ENCODE peak calls at places on chromosomes 5 and 9, in seven cellular contexts. One of them, this sample, is unnamed.
A peak's percentile ranks its signal among the peaks of the same experiment; 100 is the strongest.

GRCh38 chr5:112630246-112631009 is 107.3 kb upstream of the APC start:
- DNase-seq in SK-N-SH: no peak
- DNase-seq in K562: no peak
- DNase-seq in H1: no peak
- DNase-seq in HepG2: no peak
- DNase-seq in GM12878: no peak
- DNase-seq in HCT116: no peak
- DNase-seq in this sample: peak; percentile 37

GRCh38 chr5:156036640-156037039 is 290.3 kb upstream of the SGCD start:
- DNase-seq in K562: no peak
- DNase-seq in HCT116: no peak
- DNase-seq in H1: no peak
- DNase-seq in HepG2: no peak
- DNase-seq in GM12878: no peak
- DNase-seq in SK-N-SH: no peak
- DNase-seq in this sample: no peak

GRCh38 chr9:70602364-70603019 is 188.0 kb upstream of the KLF9 start:
- DNase-seq in GM12878: peak; percentile 34
- DNase-seq in SK-N-SH: peak; percentile 66
- DNase-seq in H1: peak; percentile 19
- DNase-seq in HepG2: peak; percentile 64
- DNase-seq in HCT116: peak; percentile 65
- DNase-seq in K562: peak; percentile 27
- DNase-seq in this sample: peak; percentile 74

GRCh38 chr9:104868687-104869404 is 59.1 kb downstream of the ABCA1 start:
- DNase-seq in HCT116: no peak
- DNase-seq in HepG2: no peak
- DNase-seq in GM12878: no peak
- DNase-seq in SK-N-SH: peak; percentile 37
- DNase-seq in H1: no peak
- DNase-seq in K562: peak; percentile 27
- DNase-seq in this sample: peak; percentile 40

GRCh38 chr5:120304653-120305052 is 159.4 kb upstream of the PRR16 start:
- DNase-seq in H1: no peak
- DNase-seq in K562: no peak
- DNase-seq in HepG2: no peak
- DNase-seq in HCT116: no peak
- DNase-seq in SK-N-SH: no peak
- DNase-seq in GM12878: no peak
- DNase-seq in this sample: no peak

GRCh38 chr5:165913059-165913458 is 2378.4 kb upstream of the WWC1 start:
- DNase-seq in K562: no peak
- DNase-seq in H1: no peak
- DNase-seq in HepG2: no peak
- DNase-seq in SK-N-SH: no peak
- DNase-seq in GM12878: no peak
- DNase-seq in HCT116: no peak
- DNase-seq in this sample: no peak

GRCh38 chr9:83266618-83267543 is 203.9 kb upstream of the RASEF start:
- DNase-seq in H1: no peak
- DNase-seq in K562: no peak
- DNase-seq in HepG2: peak; percentile 78
- DNase-seq in GM12878: no peak
- DNase-seq in SK-N-SH: no peak
- DNase-seq in HCT116: no peak
- DNase-seq in this sample: no peak

GRCh38 chr5:34721359-34721758 is 65.2 kb downstream of the RAI14 start:
- DNase-seq in H1: no peak
- DNase-seq in GM12878: no peak
- DNase-seq in HCT116: no peak
- DNase-seq in HepG2: peak; percentile 27
- DNase-seq in K562: no peak
- DNase-seq in SK-N-SH: no peak
- DNase-seq in this sample: no peak

GRCh38 chr5:62790348-62790747 is 211.7 kb downstream of the LRRC70 start:
- DNase-seq in HepG2: peak; percentile 33
- DNase-seq in HCT116: no peak
- DNase-seq in H1: no peak
- DNase-seq in SK-N-SH: no peak
- DNase-seq in K562: no peak
- DNase-seq in GM12878: no peak
- DNase-seq in this sample: no peak

GRCh38 chr9:70435948-70436347 is 21.5 kb upstream of the KLF9 start:
- DNase-seq in HCT116: no peak
- DNase-seq in H1: no peak
- DNase-seq in SK-N-SH: no peak
- DNase-seq in K562: no peak
- DNase-seq in HepG2: no peak
- DNase-seq in GM12878: no peak
- DNase-seq in this sample: no peak

GRCh38 chr5:180128671-180129261 is 57.2 kb upstream of the RNF130 start:
- DNase-seq in SK-N-SH: peak; percentile 27
- DNase-seq in HepG2: no peak
- DNase-seq in GM12878: no peak
- DNase-seq in H1: no peak
- DNase-seq in HCT116: no peak
- DNase-seq in K562: no peak
- DNase-seq in this sample: no peak

GRCh38 chr5:135484563-135485157 is 32.5 kb upstream of the TIFAB start:
- DNase-seq in HepG2: no peak
- DNase-seq in GM12878: no peak
- DNase-seq in K562: peak; percentile 24
- DNase-seq in H1: no peak
- DNase-seq in HCT116: no peak
- DNase-seq in SK-N-SH: no peak
- DNase-seq in this sample: no peak

GRCh38 chr5:435961-436640 is 6.9 kb upstream of the EXOC3 start:
- DNase-seq in HepG2: peak; percentile 25
- DNase-seq in GM12878: no peak
- DNase-seq in SK-N-SH: peak; percentile 61
- DNase-seq in H1: no peak
- DNase-seq in K562: peak; percentile 43
- DNase-seq in HCT116: no peak
- DNase-seq in this sample: peak; percentile 81

GRCh38 chr9:126398403-126399058 is 71.9 kb downstream of the MVB12B start:
- DNase-seq in K562: peak; percentile 83
- DNase-seq in HepG2: peak; percentile 37
- DNase-seq in SK-N-SH: peak; percentile 91
- DNase-seq in HCT116: no peak
- DNase-seq in GM12878: no peak
- DNase-seq in H1: no peak
- DNase-seq in this sample: peak; percentile 56

DNA sequence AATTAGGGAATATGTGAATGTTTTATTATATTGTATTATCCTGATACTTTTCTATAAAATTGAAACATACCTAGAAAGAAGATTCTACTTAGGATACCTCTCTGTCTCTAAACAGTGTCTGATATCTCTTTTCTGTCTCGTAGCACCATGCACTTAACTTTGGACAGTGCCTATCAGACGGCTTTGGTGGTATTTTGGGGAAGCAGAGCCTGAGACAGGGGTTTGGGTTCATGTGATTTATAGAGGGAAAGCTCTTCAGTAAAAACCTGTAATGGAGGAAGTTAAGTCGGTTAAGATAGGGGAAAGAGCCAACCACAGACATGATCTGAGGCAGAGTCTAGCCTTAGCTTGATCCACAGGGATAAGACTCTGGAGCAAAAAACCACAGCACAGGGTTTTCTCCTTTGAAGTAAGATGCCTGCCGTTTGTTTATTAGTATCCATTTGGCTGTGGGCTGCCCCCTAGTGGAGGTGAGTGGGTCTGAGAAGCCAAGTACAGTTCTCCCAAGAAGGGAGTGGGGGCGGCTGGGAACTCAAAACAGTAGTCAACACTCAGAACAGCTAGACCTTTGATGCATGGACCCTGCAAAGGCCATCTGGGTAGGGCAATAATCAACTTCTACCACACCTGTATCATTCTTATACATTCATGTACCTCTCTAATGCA is 141.2 kb upstream of the ASTN2 start:
- DNase-seq in H1: peak; percentile 27
- DNase-seq in GM12878: peak; percentile 7
- DNase-seq in SK-N-SH: peak; percentile 44
- DNase-seq in HepG2: peak; percentile 60
- DNase-seq in HCT116: no peak
- DNase-seq in K562: peak; percentile 23
- DNase-seq in this sample: peak; percentile 22
- TF ChIP-seq JUND in H1: no peak
- TF ChIP-seq JUND in GM12878: no peak
- TF ChIP-seq JUND in SK-N-SH: no peak
- TF ChIP-seq JUND in HepG2: no peak
- TF ChIP-seq JUND in HCT116: no peak
- TF ChIP-seq JUND in K562: no peak
- TF ChIP-seq JUND in this sample: no peak

DNA sequence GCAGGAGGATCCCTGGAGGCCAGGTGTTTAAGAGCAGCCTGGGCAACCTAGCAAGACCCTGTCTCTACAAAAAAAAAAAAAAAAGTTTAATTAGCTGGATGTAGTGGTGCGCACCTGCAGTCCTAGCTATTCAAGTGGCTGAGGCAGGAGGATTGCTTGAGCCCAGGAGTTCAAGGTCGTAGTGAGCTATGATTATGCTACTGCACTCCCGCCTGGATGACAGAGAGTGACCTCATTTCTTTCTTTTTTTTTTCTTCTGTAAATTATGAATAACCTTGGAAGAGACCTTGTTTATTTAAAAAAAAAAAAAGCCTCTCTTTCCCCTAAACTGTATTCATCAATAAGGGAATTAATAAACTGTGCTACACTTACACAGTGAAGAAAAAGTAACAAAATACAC is 43.6 kb upstream of the SLC30A5 start:
- DNase-seq in HepG2: peak; percentile 36
- DNase-seq in K562: no peak
- DNase-seq in HCT116: no peak
- DNase-seq in H1: no peak
- DNase-seq in SK-N-SH: no peak
- DNase-seq in GM12878: no peak
- DNase-seq in this sample: no peak
- TF ChIP-seq JUND in HepG2: no peak
- TF ChIP-seq JUND in K562: no peak
- TF ChIP-seq JUND in HCT116: no peak
- TF ChIP-seq JUND in H1: no peak
- TF ChIP-seq JUND in SK-N-SH: no peak
- TF ChIP-seq JUND in GM12878: no peak
- TF ChIP-seq JUND in this sample: no peak

GRCh38 chr5:14011089-14012004 is 66.9 kb upstream of the DNAH5 start:
- DNase-seq in HepG2: peak; percentile 78
- DNase-seq in SK-N-SH: peak; percentile 93
- DNase-seq in GM12878: no peak
- DNase-seq in K562: peak; percentile 88
- DNase-seq in H1: peak; percentile 79
- DNase-seq in HCT116: peak; percentile 52
- DNase-seq in this sample: peak; percentile 45
- TF ChIP-seq JUND in HepG2: no peak
- TF ChIP-seq JUND in SK-N-SH: no peak
- TF ChIP-seq JUND in GM12878: no peak
- TF ChIP-seq JUND in K562: no peak
- TF ChIP-seq JUND in H1: no peak
- TF ChIP-seq JUND in HCT116: no peak
- TF ChIP-seq JUND in this sample: no peak

GRCh38 chr9:31848505-31849285 is 535.7 kb upstream of the ACO1 start:
- DNase-seq in H1: no peak
- DNase-seq in HCT116: peak; percentile 37
- DNase-seq in SK-N-SH: no peak
- DNase-seq in HepG2: peak; percentile 72
- DNase-seq in K562: peak; percentile 7
- DNase-seq in GM12878: no peak
- DNase-seq in this sample: no peak
- TF ChIP-seq JUND in H1: no peak
- TF ChIP-seq JUND in HCT116: no peak
- TF ChIP-seq JUND in SK-N-SH: no peak
- TF ChIP-seq JUND in HepG2: no peak
- TF ChIP-seq JUND in K562: no peak
- TF ChIP-seq JUND in GM12878: no peak
- TF ChIP-seq JUND in this sample: no peak

DNA sequence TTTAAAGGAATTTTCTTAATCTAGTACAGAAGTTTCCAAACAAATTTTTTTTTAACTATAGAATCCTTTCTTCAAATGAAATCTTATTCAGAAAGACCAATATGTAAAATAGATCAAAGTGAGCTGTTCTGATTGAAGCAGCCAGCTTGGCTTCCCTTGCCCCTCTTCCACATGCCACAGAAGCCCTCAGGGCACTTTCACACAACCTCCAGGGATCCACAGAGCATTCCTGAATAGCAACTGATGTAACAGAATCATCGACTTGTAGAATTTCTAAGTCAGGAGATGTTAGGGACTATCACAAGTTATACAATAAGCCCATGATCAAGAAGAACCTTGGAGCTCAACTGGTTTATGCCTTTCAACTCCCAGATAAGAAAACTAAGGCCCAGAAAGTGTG is 427.8 kb upstream of the C9orf72 start:
- DNase-seq in HepG2: no peak
- DNase-seq in K562: no peak
- DNase-seq in GM12878: no peak
- DNase-seq in SK-N-SH: no peak
- DNase-seq in HCT116: no peak
- DNase-seq in H1: peak; percentile 7
- DNase-seq in this sample: no peak
- TF ChIP-seq JUND in HepG2: no peak
- TF ChIP-seq JUND in K562: no peak
- TF ChIP-seq JUND in GM12878: no peak
- TF ChIP-seq JUND in SK-N-SH: no peak
- TF ChIP-seq JUND in HCT116: no peak
- TF ChIP-seq JUND in H1: no peak
- TF ChIP-seq JUND in this sample: no peak

GRCh38 chr5:157047898-157048297 is 11.0 kb downstream of the HAVCR1 start:
- DNase-seq in HepG2: no peak
- DNase-seq in HCT116: no peak
- DNase-seq in GM12878: no peak
- DNase-seq in SK-N-SH: no peak
- DNase-seq in K562: no peak
- DNase-seq in H1: no peak
- DNase-seq in this sample: no peak

GRCh38 chr5:157050050-157050449 is 8.9 kb downstream of the HAVCR1 start:
- DNase-seq in HCT116: no peak
- DNase-seq in HepG2: no peak
- DNase-seq in K562: no peak
- DNase-seq in SK-N-SH: no peak
- DNase-seq in GM12878: no peak
- DNase-seq in H1: no peak
- DNase-seq in this sample: no peak

GRCh38 chr5:157049605-157050004 is 9.3 kb downstream of the HAVCR1 start:
- DNase-seq in K562: no peak
- DNase-seq in SK-N-SH: no peak
- DNase-seq in GM12878: no peak
- DNase-seq in H1: no peak
- DNase-seq in HepG2: peak; percentile 76
- DNase-seq in HCT116: peak; percentile 10
- DNase-seq in this sample: no peak

GRCh38 chr5:157045601-157046000 is 13.3 kb downstream of the HAVCR1 start:
- DNase-seq in GM12878: no peak
- DNase-seq in HepG2: no peak
- DNase-seq in HCT116: no peak
- DNase-seq in K562: no peak
- DNase-seq in SK-N-SH: no peak
- DNase-seq in H1: no peak
- DNase-seq in this sample: no peak

DNA sequence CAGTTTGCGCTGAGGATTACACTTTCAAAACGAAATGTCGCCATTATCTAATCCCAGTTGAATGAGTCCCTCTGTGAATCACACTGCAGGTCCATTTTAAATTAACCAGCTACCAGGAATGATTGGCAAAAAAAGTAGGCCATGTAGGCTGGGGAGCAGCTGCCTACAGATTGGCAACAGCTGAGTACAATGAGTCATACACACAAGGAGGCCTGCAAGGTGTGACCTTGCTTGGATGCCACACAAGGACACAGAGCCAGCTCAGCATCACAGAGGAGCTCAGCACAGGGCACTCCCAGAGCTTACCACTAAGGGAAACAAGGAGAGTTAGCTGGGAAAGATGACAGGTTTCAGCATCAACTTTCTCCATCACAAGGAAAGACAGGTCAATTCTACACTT is 12.9 kb downstream of the HAVCR1 start:
- DNase-seq in K562: no peak
- DNase-seq in GM12878: no peak
- DNase-seq in HCT116: peak; percentile 28
- DNase-seq in SK-N-SH: no peak
- DNase-seq in HepG2: peak; percentile 59
- DNase-seq in H1: no peak
- DNase-seq in this sample: no peak
- TF ChIP-seq JUND in K562: no peak
- TF ChIP-seq JUND in GM12878: no peak
- TF ChIP-seq JUND in HCT116: peak; percentile 31
- TF ChIP-seq JUND in SK-N-SH: no peak
- TF ChIP-seq JUND in HepG2: no peak
- TF ChIP-seq JUND in H1: no peak
- TF ChIP-seq JUND in this sample: no peak

This sample was measured in T47D.